ENCODE peak calls at places on chromosomes 3 and 15, in five cellular contexts. W, O, H, V and B are unnamed samples.

GRCh38 chr3:10524270-10524669 is 18.9 kb upstream of the ATP2B2 start:
- DNase-seq in V (no peak), W (no peak), O (no peak), H (no peak), B (no peak)

GRCh38 chr3:194450341-194450740 is 36.5 kb downstream of the ATP13A3 start:
- DNase-seq in W (peak), O (no peak), H (no peak), V (no peak), B (peak)

GRCh38 chr15:38593523-38593922 is 28.9 kb upstream of the RASGRP1 start:
- DNase-seq in H (no peak), W (no peak), V (no peak), O (no peak), B (no peak)

GRCh38 chr3:50525987-50526386 is 22.6 kb upstream of the CACNA2D2 start:
- DNase-seq in H (peak), W (no peak), O (no peak), V (peak), B (peak)

GRCh38 chr3:108331792-108332191 is 35.4 kb downstream of the HHLA2 start:
- DNase-seq in W (no peak), V (no peak), O (no peak), H (no peak), B (no peak)

GRCh38 chr15:65189102-65189740 is 4.1 kb upstream of the CLPX start:
- DNase-seq in V (peak), W (peak), O (no peak), H (no peak), B (no peak)

GRCh38 chr15:81333363-81333762 is 9.4 kb upstream of the STARD5 start:
- DNase-seq in W (no peak), O (no peak), V (no peak), H (no peak), B (no peak)

GRCh38 chr3:158961497-158961896 is 159.6 kb downstream of the MFSD1 start:
- DNase-seq in O (no peak), W (no peak), V (no peak), H (no peak), B (no peak)

GRCh38 chr3:109553573-109554371 is 216.4 kb upstream of the DPPA4 start:
- DNase-seq in V (no peak), O (no peak), H (no peak), W (peak), B (no peak)

GRCh38 chr3:25055981-25056380 is 372.1 kb upstream of the RARB start:
- DNase-seq in V (no peak), H (no peak), W (no peak), O (no peak), B (no peak)

GRCh38 chr3:37163262-37164020 is 10.9 kb downstream of the LRRFIP2 start:
- DNase-seq in O (no peak), V (no peak), H (peak), W (no peak), B (no peak)

GRCh38 chr3:52555056-52555455 is 18.7 kb downstream of the UQCC5 start:
- DNase-seq in O (no peak), H (no peak), V (no peak), W (no peak), B (no peak)

GRCh38 chr3:13575459-13576061 is 26.6 kb downstream of the FBLN2 start:
- DNase-seq in V (peak), H (no peak), O (no peak), W (no peak), B (no peak)

GRCh38 chr3:13346481-13347389 is 73.4 kb downstream of the NUP210 start:
- DNase-seq in H (no peak), V (no peak), W (no peak), O (no peak), B (no peak)

GRCh38 chr15:73851679-73852078 is 21.7 kb upstream of the TBC1D21 start:
- DNase-seq in W (no peak), H (no peak), O (no peak), V (no peak), B (peak)

GRCh38 chr3:192372627-192373026 is 354.7 kb downstream of the FGF12 start:
- DNase-seq in O (no peak), H (no peak), W (peak), V (no peak), B (no peak)

GRCh38 chr3:29937185-29937584 is 656.3 kb downstream of the RBMS3 start:
- DNase-seq in H (no peak), V (no peak), W (no peak), O (no peak), B (no peak)

GRCh38 chr3:190646996-190647395 is 133.1 kb downstream of the IL1RAP start:
- DNase-seq in V (no peak), W (no peak), O (no peak), H (no peak), B (no peak)

GRCh38 chr3:139774570-139775302 is 97.0 kb upstream of the NMNAT3 start:
- DNase-seq in V (no peak), W (no peak), O (no peak), H (no peak), B (peak)

GRCh38 chr3:27628029-27628750 is 93.9 kb downstream of the EOMES start:
- DNase-seq in O (no peak), V (no peak), H (peak), W (no peak), B (no peak)

GRCh38 chr15:48358229-48358641 is 27.0 kb downstream of the DUT start:
- DNase-seq in V (no peak), H (peak), W (peak), O (no peak), B (no peak)

GRCh38 chr15:76393614-76394013 is 57.0 kb downstream of the ISL2 start:
- DNase-seq in W (peak), H (peak), O (no peak), V (no peak), B (no peak)

GRCh38 chr3:118245312-118245711 is 789.3 kb downstream of the IGSF11 start:
- DNase-seq in O (no peak), V (no peak), W (no peak), H (no peak), B (no peak)

GRCh38 chr15:48602358-48603122 is 43.0 kb downstream of the FBN1 start:
- DNase-seq in V (no peak), O (no peak), W (no peak), H (peak), B (no peak)

GRCh38 chr3:122005033-122005565 is 16.9 kb downstream of the ILDR1 start:
- DNase-seq in H (no peak), W (no peak), O (no peak), V (no peak), B (peak)

GRCh38 chr15:100171411-100171810 is 170.4 kb downstream of the ADAMTS17 start:
- DNase-seq in H (no peak), V (no peak), O (no peak), W (no peak), B (no peak)

GRCh38 chr15:91980502-91981267 is 127.2 kb downstream of the SLCO3A1 start:
- DNase-seq in W (no peak), V (no peak), H (no peak), O (no peak), B (no peak)

GRCh38 chr3:49701388-49702077 is 12.2 kb downstream of the RNF123 start:
- DNase-seq in H (no peak), W (no peak), V (no peak), O (no peak), B (no peak)

GRCh38 chr3:37474936-37475335 is 300.6 kb upstream of the LRRFIP2 start:
- DNase-seq in W (no peak), H (no peak), V (no peak), O (no peak), B (no peak)

GRCh38 chr3:149813367-149814281 is 609 bp downstream of the RNF13 start:
- DNase-seq in W (peak), O (no peak), V (peak), H (no peak), B (no peak)

GRCh38 chr15:45612790-45613415 is 21.9 kb upstream of the SQOR start:
- DNase-seq in H (no peak), O (no peak), V (no peak), W (no peak), B (no peak)

GRCh38 chr15:74415966-74416916 is 17.5 kb downstream of the SEMA7A start:
- DNase-seq in H (no peak), W (no peak), O (no peak), V (no peak), B (no peak)

GRCh38 chr3:29153811-29154210 is 127.1 kb upstream of the RBMS3 start:
- DNase-seq in V (no peak), H (no peak), W (no peak), O (no peak), B (no peak)

GRCh38 chr3:3998140-3998977 is 199.1 kb downstream of the LRRN1 start:
- DNase-seq in O (no peak), W (peak), V (no peak), H (no peak), B (peak)

GRCh38 chr15:97745481-97746071 is 214.9 kb upstream of the ARRDC4 start:
- DNase-seq in O (no peak), V (no peak), H (peak), W (no peak), B (peak)

GRCh38 chr3:94158461-94158860 is 95.6 kb downstream of the NSUN3 start:
- DNase-seq in W (no peak), V (no peak), O (no peak), H (no peak), B (no peak)

GRCh38 chr15:84715442-84716035 is 400 bp downstream of the SEC11A start:
- DNase-seq in W (peak), V (peak), O (no peak), H (no peak), B (peak)

GRCh38 chr3:112813723-112814171 is 32.9 kb downstream of the CD200R1L start:
- DNase-seq in W (no peak), O (no peak), H (no peak), V (no peak), B (no peak)